ENCODE peak calls at places on chromosome 2, in eight cellular contexts. O, M, G, H, V, C, R and D are unnamed samples.

GRCh38 chr2:134700730-134701129 is 18.1 kb downstream of the TMEM163 start:
- DNase-seq in O (no peak), V (no peak), G (no peak), M (no peak), C (no peak), R (no peak), H (no peak), D (no peak)

GRCh38 chr2:239544846-239545465 is 144.1 kb upstream of the HDAC4 start:
- DNase-seq in R (no peak), V (no peak), M (peak), C (no peak), G (no peak), O (no peak), H (peak), D (no peak)

GRCh38 chr2:181805228-181806038 is 86.1 kb upstream of the ITPRID2 start:
- DNase-seq in O (no peak), G (no peak), V (no peak), R (no peak), C (no peak), M (no peak), H (no peak), D (no peak)

GRCh38 chr2:134431837-134432437 is 178.1 kb downstream of the MGAT5 start:
- DNase-seq in R (no peak), C (no peak), V (no peak), H (no peak), G (no peak), M (no peak), O (no peak), D (no peak)

GRCh38 chr2:189613650-189614420 is 33.2 kb upstream of the SLC40A1 start:
- DNase-seq in V (peak), C (no peak), M (no peak), O (peak), R (peak), H (no peak), G (no peak), D (no peak)

GRCh38 chr2:8984855-8985254 is 18.6 kb downstream of the MBOAT2 start:
- DNase-seq in H (no peak), G (no peak), V (no peak), M (no peak), O (no peak), R (no peak), C (no peak), D (no peak)

GRCh38 chr2:151289972-151290335 is 486 bp upstream of the NMI start:
- DNase-seq in G (no peak), H (peak), M (peak), R (peak), V (no peak), O (peak), C (no peak), D (no peak)

GRCh38 chr2:217167531-217167930 is 307.7 kb upstream of the TNP1 start:
- DNase-seq in M (no peak), V (no peak), C (no peak), H (no peak), O (no peak), G (no peak), R (no peak), D (no peak)

GRCh38 chr2:88615822-88616221 is 11.4 kb downstream of the EIF2AK3 start:
- DNase-seq in V (no peak), H (no peak), C (no peak), O (no peak), G (no peak), R (no peak), M (no peak), D (no peak)

GRCh38 chr2:108314586-108315296 is 26.0 kb downstream of the SULT1C2 start:
- DNase-seq in R (no peak), H (no peak), G (no peak), O (no peak), C (no peak), M (no peak), V (no peak), D (no peak)

GRCh38 chr2:168851674-168852320 is 38.4 kb downstream of the SPC25 start:
- DNase-seq in H (no peak), R (peak), C (no peak), V (peak), G (no peak), M (no peak), O (peak), D (peak)

GRCh38 chr2:241000831-241001321 is 2.5 kb downstream of the SNED1 start:
- DNase-seq in G (no peak), C (no peak), V (no peak), H (peak), M (no peak), R (no peak), O (no peak), D (no peak)